ENCODE peak calls at places on chromosomes 12 and 14, in eight cellular contexts. Q, T, X, V, R, D, A and O are unnamed samples.

GRCh38 chr12:95538656-95539055 is 12.6 kb downstream of the USP44 start:
- DNase-seq in Q (no peak), T (no peak), X (no peak), V (no peak), R (no peak), D (no peak), A (no peak), O (no peak)

GRCh38 chr12:94098466-94098865 is 49.9 kb upstream of the PLXNC1 start:
- DNase-seq in Q (no peak), T (no peak), X (peak; percentile 73), V (peak; percentile 51), R (peak; percentile 69), D (no peak), A (peak; percentile 17), O (no peak)

GRCh38 chr12:115485967-115486366 is 791.5 kb downstream of the MED13L start:
- DNase-seq in Q (no peak), T (no peak), X (no peak), V (no peak), R (no peak), D (no peak), A (no peak), O (no peak)

GRCh38 chr14:58807271-58807670 is 169.5 kb downstream of the DACT1 start:
- DNase-seq in Q (no peak), T (no peak), X (peak; percentile 27), V (no peak), R (no peak), D (no peak), A (no peak), O (no peak)

GRCh38 chr12:86623267-86623666 is 367.1 kb upstream of the MGAT4C start:
- DNase-seq in Q (no peak), T (no peak), X (no peak), V (no peak), R (no peak), D (no peak), A (no peak), O (no peak)

GRCh38 chr14:85934123-85934885 is 404.4 kb downstream of the FLRT2 start:
- DNase-seq in Q (no peak), T (peak; percentile 14), X (peak; percentile 4), V (no peak), R (peak; percentile 41), D (no peak), A (peak; percentile 6), O (peak; percentile 23)

GRCh38 chr12:107027304-107028053 is 40.5 kb upstream of the MTERF2 start:
- DNase-seq in Q (no peak), T (peak; percentile 40), X (peak; percentile 90), V (peak; percentile 68), R (peak; percentile 94), D (no peak), A (peak; percentile 93), O (no peak)

GRCh38 chr14:63896278-63896720 is 43.5 kb downstream of the SYNE2 start:
- DNase-seq in Q (no peak), T (peak; percentile 81), X (peak; percentile 100), V (peak; percentile 30), R (peak; percentile 90), D (no peak), A (peak; percentile 57), O (peak; percentile 67)

GRCh38 chr12:108173160-108173559 is 44.1 kb downstream of the WSCD2 start:
- DNase-seq in Q (no peak), T (no peak), X (no peak), V (no peak), R (no peak), D (no peak), A (no peak), O (no peak)

GRCh38 chr12:121530600-121531355 is 50.0 kb downstream of the KDM2B start:
- DNase-seq in Q (no peak), T (peak; percentile 52), X (peak; percentile 89), V (peak; percentile 82), R (peak; percentile 84), D (no peak), A (peak; percentile 31), O (peak; percentile 69)

GRCh38 chr12:124496584-124496983 is 70.8 kb downstream of the NCOR2 start:
- DNase-seq in Q (no peak), T (no peak), X (no peak), V (peak; percentile 82), R (peak; percentile 34), D (no peak), A (no peak), O (no peak)

GRCh38 chr12:79897617-79898016 is 37.3 kb downstream of the PPP1R12A start:
- DNase-seq in Q (peak; percentile 5), T (no peak), X (peak; percentile 96), V (peak; percentile 38), R (peak; percentile 95), D (no peak), A (peak; percentile 66), O (no peak)

GRCh38 chr12:48764521-48764920 is 24.4 kb downstream of the ADCY6 start:
- DNase-seq in Q (no peak), T (no peak), X (no peak), V (no peak), R (no peak), D (no peak), A (no peak), O (peak; percentile 65)

GRCh38 chr14:75896341-75896740 is 85.5 kb downstream of the TGFB3 start:
- DNase-seq in Q (no peak), T (no peak), X (no peak), V (no peak), R (no peak), D (no peak), A (no peak), O (no peak)

GRCh38 chr14:93959239-93960107 is 16.9 kb downstream of the ASB2 start:
- DNase-seq in Q (peak; percentile 61), T (peak; percentile 40), X (peak; percentile 75), V (peak; percentile 65), R (peak; percentile 83), D (no peak), A (no peak), O (peak; percentile 84)

GRCh38 chr12:131112690-131113290 is 159.1 kb downstream of the ADGRD1 start:
- DNase-seq in Q (no peak), T (no peak), X (peak; percentile 9), V (no peak), R (no peak), D (peak; percentile 16), A (no peak), O (no peak)

GRCh38 chr14:32004300-32004699 is 72.8 kb upstream of the ARHGAP5 start:
- DNase-seq in Q (no peak), T (no peak), X (no peak), V (no peak), R (peak; percentile 92), D (no peak), A (peak; percentile 79), O (no peak)

GRCh38 chr12:83827860-83828259 is 1084.7 kb downstream of the SLC6A15 start:
- DNase-seq in Q (no peak), T (no peak), X (no peak), V (no peak), R (peak; percentile 27), D (no peak), A (no peak), O (no peak)

GRCh38 chr12:12599750-12600643 is 11.7 kb upstream of the CREBL2 start:
- DNase-seq in Q (no peak), T (no peak), X (peak; percentile 62), V (no peak), R (no peak), D (no peak), A (no peak), O (no peak)

GRCh38 chr12:70815866-70816470 is 104.6 kb downstream of the PTPRR start:
- DNase-seq in Q (no peak), T (no peak), X (no peak), V (no peak), R (no peak), D (no peak), A (no peak), O (no peak)

GRCh38 chr12:94698553-94698952 is 48.2 kb upstream of the TMCC3 start:
- DNase-seq in Q (no peak), T (no peak), X (no peak), V (no peak), R (no peak), D (no peak), A (no peak), O (no peak)

GRCh38 chr12:90514325-90514724 is 440.7 kb downstream of the CCER1 start:
- DNase-seq in Q (no peak), T (no peak), X (peak; percentile 59), V (no peak), R (peak; percentile 62), D (no peak), A (no peak), O (no peak)

GRCh38 chr14:58280954-58281787 is 17.2 kb upstream of the ARID4A start:
- DNase-seq in Q (no peak), T (peak; percentile 71), X (peak; percentile 92), V (peak; percentile 64), R (peak; percentile 84), D (no peak), A (peak; percentile 81), O (peak; percentile 44)

GRCh38 chr12:107515446-107515958 is 170.1 kb upstream of the PWP1 start:
- DNase-seq in Q (peak; percentile 10), T (no peak), X (peak; percentile 95), V (peak; percentile 77), R (peak; percentile 99), D (no peak), A (peak; percentile 99), O (no peak)

GRCh38 chr14:82511399-82511798 is 977.7 kb upstream of the SEL1L start:
- DNase-seq in Q (no peak), T (no peak), X (no peak), V (no peak), R (no peak), D (no peak), A (no peak), O (no peak)

GRCh38 chr14:26286806-26287205 is 311.0 kb downstream of the NOVA1 start:
- DNase-seq in Q (no peak), T (no peak), X (peak; percentile 22), V (no peak), R (peak; percentile 24), D (no peak), A (no peak), O (no peak)

GRCh38 chr12:56358836-56359532 is 923 bp downstream of the STAT2 start:
- DNase-seq in Q (no peak), T (no peak), X (peak; percentile 89), V (peak; percentile 64), R (peak; percentile 86), D (no peak), A (peak; percentile 72), O (peak; percentile 24)

GRCh38 chr14:75831455-75831854 is 150.3 kb downstream of the TGFB3 start:
- DNase-seq in Q (no peak), T (peak; percentile 48), X (peak; percentile 81), V (peak; percentile 54), R (peak; percentile 95), D (peak; percentile 77), A (peak; percentile 32), O (peak; percentile 68)

GRCh38 chr12:9957834-9958233 is 13.4 kb upstream of the CLEC12A start:
- DNase-seq in Q (no peak), T (no peak), X (no peak), V (no peak), R (no peak), D (no peak), A (no peak), O (no peak)

GRCh38 chr12:27305673-27306504 is 26.7 kb upstream of the BMAL2 start:
- DNase-seq in Q (no peak), T (no peak), X (peak; percentile 82), V (no peak), R (peak; percentile 72), D (no peak), A (peak; percentile 37), O (no peak)

GRCh38 chr12:120162763-120163162 is 31.8 kb downstream of the GCN1 start:
- DNase-seq in Q (no peak), T (peak; percentile 66), X (no peak), V (no peak), R (no peak), D (no peak), A (no peak), O (no peak)

GRCh38 chr14:57871487-57872080 is 5.7 kb upstream of the SLC35F4 start:
- DNase-seq in Q (no peak), T (no peak), X (peak; percentile 74), V (peak; percentile 62), R (peak; percentile 82), D (no peak), A (peak; percentile 87), O (no peak)

GRCh38 chr14:75928587-75929230 is 53.1 kb downstream of the TGFB3 start:
- DNase-seq in Q (no peak), T (no peak), X (peak; percentile 28), V (no peak), R (peak; percentile 11), D (no peak), A (peak; percentile 2), O (no peak)